ENCODE peak calls at places on chromosomes 4 and X, in five cellular contexts. One of them, this sample, is unnamed.

GRCh38 chr4:13535708-13536361 is 8.5 kb downstream of the NKX3-2 start:
- DNase-seq in stimulated activated CD8-positive, alpha-beta memory T cell treated with anti-CD3 and anti-CD28 coated beads, Interleukin-7, amount 100 ng/mL, for 24 hours: no peak
- DNase-seq in T-helper 1 cell: no peak
- DNase-seq in GM10248: peak; percentile 13
- DNase-seq in aorta: no peak
- DNase-seq in this sample: no peak

GRCh38 chrX:45709381-45709780 is 508.7 kb upstream of the DIPK2B start:
- DNase-seq in aorta: no peak
- DNase-seq in stimulated activated CD8-positive, alpha-beta memory T cell treated with anti-CD3 and anti-CD28 coated beads, Interleukin-7, amount 100 ng/mL, for 24 hours: no peak
- DNase-seq in T-helper 1 cell: no peak
- DNase-seq in GM10248: no peak
- DNase-seq in this sample: peak; percentile 25

GRCh38 chr4:180637616-180638015 is 1605.6 kb upstream of the TENM3 start:
- DNase-seq in GM10248: no peak
- DNase-seq in aorta: no peak
- DNase-seq in stimulated activated CD8-positive, alpha-beta memory T cell treated with anti-CD3 and anti-CD28 coated beads, Interleukin-7, amount 100 ng/mL, for 24 hours: no peak
- DNase-seq in T-helper 1 cell: no peak
- DNase-seq in this sample: no peak

GRCh38 chr4:9735515-9735914 is 45.9 kb upstream of the DRD5 start:
- DNase-seq in aorta: no peak
- DNase-seq in GM10248: no peak
- DNase-seq in T-helper 1 cell: no peak
- DNase-seq in stimulated activated CD8-positive, alpha-beta memory T cell treated with anti-CD3 and anti-CD28 coated beads, Interleukin-7, amount 100 ng/mL, for 24 hours: no peak
- DNase-seq in this sample: no peak

GRCh38 chr4:103626296-103626695 is 93.5 kb downstream of the TACR3 start:
- DNase-seq in T-helper 1 cell: no peak
- DNase-seq in stimulated activated CD8-positive, alpha-beta memory T cell treated with anti-CD3 and anti-CD28 coated beads, Interleukin-7, amount 100 ng/mL, for 24 hours: no peak
- DNase-seq in aorta: no peak
- DNase-seq in GM10248: no peak
- DNase-seq in this sample: no peak

GRCh38 chr4:73187325-73187724 is 71.3 kb downstream of the ANKRD17 start:
- DNase-seq in GM10248: no peak
- DNase-seq in stimulated activated CD8-positive, alpha-beta memory T cell treated with anti-CD3 and anti-CD28 coated beads, Interleukin-7, amount 100 ng/mL, for 24 hours: no peak
- DNase-seq in T-helper 1 cell: no peak
- DNase-seq in aorta: no peak
- DNase-seq in this sample: peak; percentile 35

GRCh38 chrX:55107911-55108310 is 19.1 kb downstream of the PAGE2 start:
- DNase-seq in stimulated activated CD8-positive, alpha-beta memory T cell treated with anti-CD3 and anti-CD28 coated beads, Interleukin-7, amount 100 ng/mL, for 24 hours: no peak
- DNase-seq in aorta: no peak
- DNase-seq in GM10248: no peak
- DNase-seq in T-helper 1 cell: no peak
- DNase-seq in this sample: no peak

GRCh38 chrX:68695206-68695845 is 47.9 kb downstream of the STARD8 start:
- DNase-seq in T-helper 1 cell: no peak
- DNase-seq in aorta: no peak
- DNase-seq in GM10248: no peak
- DNase-seq in stimulated activated CD8-positive, alpha-beta memory T cell treated with anti-CD3 and anti-CD28 coated beads, Interleukin-7, amount 100 ng/mL, for 24 hours: no peak
- DNase-seq in this sample: no peak

GRCh38 chr4:34279011-34279410 is 1965.3 kb downstream of the ARAP2 start:
- DNase-seq in GM10248: no peak
- DNase-seq in stimulated activated CD8-positive, alpha-beta memory T cell treated with anti-CD3 and anti-CD28 coated beads, Interleukin-7, amount 100 ng/mL, for 24 hours: no peak
- DNase-seq in aorta: no peak
- DNase-seq in T-helper 1 cell: no peak
- DNase-seq in this sample: no peak

GRCh38 chr4:69167300-69167699 is 47.2 kb downstream of the UGT2B11 start:
- DNase-seq in aorta: no peak
- DNase-seq in T-helper 1 cell: no peak
- DNase-seq in stimulated activated CD8-positive, alpha-beta memory T cell treated with anti-CD3 and anti-CD28 coated beads, Interleukin-7, amount 100 ng/mL, for 24 hours: no peak
- DNase-seq in GM10248: no peak
- DNase-seq in this sample: no peak